ENCODE peak calls at places on chromosome 22, in four cellular contexts. J is GF-D8, E is HFF-Myc, Z is left lung. O is an unnamed sample.

GRCh38 chr22:43723816-43724215 is 88.3 kb downstream of the EFCAB6 start:
- DNase-seq in J (no peak), E (peak), Z (no peak), O (no peak)

GRCh38 chr22:34812631-34813030 is 253.3 kb upstream of the ISX start:
- DNase-seq in J (no peak), E (no peak), Z (no peak), O (no peak)

GRCh38 chr22:19109198-19110063 is 12.8 kb downstream of the DGCR2 start:
- DNase-seq in J (peak), E (no peak), Z (peak), O (peak)

GRCh38 chr22:43889366-43890253 is 2.2 kb downstream of the PNPLA5 start:
- DNase-seq in J (no peak), E (no peak), Z (peak), O (no peak)

GRCh38 chr22:17113600-17113999 is 7.6 kb downstream of the TMEM121B start:
- DNase-seq in J (no peak), E (no peak), Z (no peak), O (no peak)

GRCh38 chr22:47400701-47401591 is 638.5 kb downstream of the TBC1D22A start:
- DNase-seq in J (no peak), E (no peak), Z (no peak), O (no peak)

GRCh38 chr22:44933829-44934735 is 75.7 kb downstream of the PHF21B start:
- DNase-seq in J (no peak), E (no peak), Z (no peak), O (no peak)

GRCh38 chr22:27918351-27919221 is 470 bp downstream of the PITPNB start:
- DNase-seq in J (no peak), E (no peak), Z (peak), O (no peak)

GRCh38 chr22:34761111-34761510 is 304.8 kb upstream of the ISX start:
- DNase-seq in J (no peak), E (no peak), Z (no peak), O (no peak)

GRCh38 chr22:23243006-23243573 is 62.8 kb downstream of the BCR start:
- DNase-seq in J (no peak), E (no peak), Z (no peak), O (no peak)

GRCh38 chr22:34429314-34429713 is 509.0 kb upstream of the LARGE1 start:
- DNase-seq in J (no peak), E (no peak), Z (no peak), O (no peak)

GRCh38 chr22:25403284-25403606 is 161.2 kb upstream of the GRK3 start:
- DNase-seq in J (no peak), E (no peak), Z (no peak), O (no peak)

GRCh38 chr22:50325444-50326224 is 1.2 kb downstream of the DENND6B start:
- DNase-seq in J (no peak), E (no peak), Z (no peak), O (no peak)

GRCh38 chr22:38572065-38572464 is 2.1 kb upstream of the DMC1 start:
- DNase-seq in J (no peak), E (no peak), Z (no peak), O (no peak)

GRCh38 chr22:20604092-20604747 is 96.8 kb downstream of the MED15 start:
- DNase-seq in J (no peak), E (no peak), Z (no peak), O (no peak)

GRCh38 chr22:50242406-50242949 is 2.3 kb downstream of the TUBGCP6 start:
- DNase-seq in J (no peak), E (no peak), Z (no peak), O (no peak)

GRCh38 chr22:45631839-45632238 is 39.8 kb upstream of the ATXN10 start:
- DNase-seq in J (no peak), E (no peak), Z (no peak), O (no peak)

GRCh38 chr22:49183826-49184216 is 643.9 kb downstream of the BRD1 start:
- DNase-seq in J (no peak), E (no peak), Z (no peak), O (no peak)

GRCh38 chr22:30968015-30968923 is at the start of gene MORC2:
- DNase-seq in J (peak), E (no peak), Z (no peak), O (no peak)

GRCh38 chr22:19875531-19876313 is 21.0 kb upstream of the GNB1L start:
- DNase-seq in J (no peak), E (no peak), Z (peak), O (no peak)

GRCh38 chr22:33049125-33049729 is 9.0 kb downstream of the SYN3 start:
- DNase-seq in J (peak), E (peak), Z (peak), O (no peak)

O was measured in SIG-M5.